ENCODE peak calls at places on chromosomes 2 and 18, in ten cellular contexts. One of them, this sample, is unnamed.

GRCh38 chr18:67266246-67266570 is 250.3 kb downstream of the DSEL start:
- DNase-seq in astrocyte of the cerebellum: no peak
- DNase-seq in GM20000: no peak
- DNase-seq in right atrium auricular region: no peak
- DNase-seq in astrocyte: no peak
- DNase-seq in vagina: no peak
- DNase-seq in foreskin fibroblast: no peak
- DNase-seq in epithelial cell of esophagus: peak; percentile 55
- DNase-seq in suprapubic skin: no peak
- DNase-seq in lung: no peak
- DNase-seq in this sample: no peak

GRCh38 chr2:187271825-187272224 is 176.2 kb downstream of the CALCRL start:
- DNase-seq in astrocyte of the cerebellum: no peak
- DNase-seq in GM20000: no peak
- DNase-seq in right atrium auricular region: no peak
- DNase-seq in astrocyte: no peak
- DNase-seq in vagina: no peak
- DNase-seq in foreskin fibroblast: no peak
- DNase-seq in epithelial cell of esophagus: no peak
- DNase-seq in suprapubic skin: no peak
- DNase-seq in lung: no peak
- DNase-seq in this sample: no peak

GRCh38 chr2:226953206-226953605 is 117.4 kb downstream of the RHBDD1 start:
- DNase-seq in astrocyte of the cerebellum: peak; percentile 45
- DNase-seq in GM20000: no peak
- DNase-seq in right atrium auricular region: no peak
- DNase-seq in astrocyte: peak; percentile 2
- DNase-seq in vagina: no peak
- DNase-seq in foreskin fibroblast: no peak
- DNase-seq in epithelial cell of esophagus: no peak
- DNase-seq in suprapubic skin: no peak
- DNase-seq in lung: no peak
- DNase-seq in this sample: no peak

GRCh38 chr2:71592181-71592711 is 138.9 kb downstream of the DYSF start:
- DNase-seq in astrocyte of the cerebellum: no peak
- DNase-seq in GM20000: no peak
- DNase-seq in right atrium auricular region: no peak
- DNase-seq in astrocyte: no peak
- DNase-seq in vagina: no peak
- DNase-seq in foreskin fibroblast: no peak
- DNase-seq in epithelial cell of esophagus: no peak
- DNase-seq in suprapubic skin: no peak
- DNase-seq in lung: no peak
- DNase-seq in this sample: no peak

GRCh38 chr18:52869942-52870907 is 530.2 kb downstream of the DCC start:
- DNase-seq in astrocyte of the cerebellum: no peak
- DNase-seq in GM20000: no peak
- DNase-seq in right atrium auricular region: no peak
- DNase-seq in astrocyte: no peak
- DNase-seq in vagina: no peak
- DNase-seq in foreskin fibroblast: no peak
- DNase-seq in epithelial cell of esophagus: no peak
- DNase-seq in suprapubic skin: no peak
- DNase-seq in lung: no peak
- DNase-seq in this sample: no peak

GRCh38 chr2:100702444-100703134 is 117.3 kb upstream of the NPAS2 start:
- DNase-seq in astrocyte of the cerebellum: no peak
- DNase-seq in GM20000: no peak
- DNase-seq in right atrium auricular region: peak; percentile 32
- DNase-seq in astrocyte: no peak
- DNase-seq in vagina: no peak
- DNase-seq in foreskin fibroblast: no peak
- DNase-seq in epithelial cell of esophagus: no peak
- DNase-seq in suprapubic skin: no peak
- DNase-seq in lung: no peak
- DNase-seq in this sample: no peak

GRCh38 chr2:179596018-179596417 is 265.4 kb downstream of the ZNF385B start:
- DNase-seq in astrocyte of the cerebellum: peak; percentile 9
- DNase-seq in GM20000: no peak
- DNase-seq in right atrium auricular region: no peak
- DNase-seq in astrocyte: peak; percentile 93
- DNase-seq in vagina: no peak
- DNase-seq in foreskin fibroblast: peak; percentile 66
- DNase-seq in epithelial cell of esophagus: peak; percentile 84
- DNase-seq in suprapubic skin: no peak
- DNase-seq in lung: no peak
- DNase-seq in this sample: no peak

GRCh38 chr18:10264260-10264659 is 190.2 kb upstream of the APCDD1 start:
- DNase-seq in astrocyte of the cerebellum: no peak
- DNase-seq in GM20000: no peak
- DNase-seq in right atrium auricular region: no peak
- DNase-seq in astrocyte: no peak
- DNase-seq in vagina: no peak
- DNase-seq in foreskin fibroblast: no peak
- DNase-seq in epithelial cell of esophagus: no peak
- DNase-seq in suprapubic skin: no peak
- DNase-seq in lung: no peak
- DNase-seq in this sample: no peak

GRCh38 chr2:136255127-136255526 is 137.2 kb upstream of the CXCR4 start:
- DNase-seq in astrocyte of the cerebellum: no peak
- DNase-seq in GM20000: no peak
- DNase-seq in right atrium auricular region: no peak
- DNase-seq in astrocyte: no peak
- DNase-seq in vagina: no peak
- DNase-seq in foreskin fibroblast: no peak
- DNase-seq in epithelial cell of esophagus: no peak
- DNase-seq in suprapubic skin: no peak
- DNase-seq in lung: no peak
- DNase-seq in this sample: no peak

GRCh38 chr2:239569401-239570090 is 168.7 kb upstream of the HDAC4 start:
- DNase-seq in astrocyte of the cerebellum: no peak
- DNase-seq in GM20000: no peak
- DNase-seq in right atrium auricular region: no peak
- DNase-seq in astrocyte: no peak
- DNase-seq in vagina: no peak
- DNase-seq in foreskin fibroblast: no peak
- DNase-seq in epithelial cell of esophagus: no peak
- DNase-seq in suprapubic skin: no peak
- DNase-seq in lung: no peak
- DNase-seq in this sample: no peak

GRCh38 chr2:100741880-100742814 is 77.8 kb upstream of the NPAS2 start:
- DNase-seq in astrocyte of the cerebellum: peak; percentile 93
- DNase-seq in GM20000: no peak
- DNase-seq in right atrium auricular region: no peak
- DNase-seq in astrocyte: peak; percentile 99
- DNase-seq in vagina: no peak
- DNase-seq in foreskin fibroblast: peak; percentile 94
- DNase-seq in epithelial cell of esophagus: peak; percentile 82
- DNase-seq in suprapubic skin: no peak
- DNase-seq in lung: peak; percentile 45
- DNase-seq in this sample: no peak

GRCh38 chr18:13616525-13617035 is 109.8 kb downstream of the FAM210A start:
- DNase-seq in astrocyte of the cerebellum: no peak
- DNase-seq in GM20000: no peak
- DNase-seq in right atrium auricular region: peak; percentile 48
- DNase-seq in astrocyte: no peak
- DNase-seq in vagina: no peak
- DNase-seq in foreskin fibroblast: no peak
- DNase-seq in epithelial cell of esophagus: no peak
- DNase-seq in suprapubic skin: no peak
- DNase-seq in lung: no peak
- DNase-seq in this sample: no peak

GRCh38 chr2:158914066-158914465 is 54.4 kb upstream of the TANC1 start:
- DNase-seq in astrocyte of the cerebellum: no peak
- DNase-seq in GM20000: no peak
- DNase-seq in right atrium auricular region: no peak
- DNase-seq in astrocyte: no peak
- DNase-seq in vagina: no peak
- DNase-seq in foreskin fibroblast: no peak
- DNase-seq in epithelial cell of esophagus: no peak
- DNase-seq in suprapubic skin: no peak
- DNase-seq in lung: no peak
- DNase-seq in this sample: no peak

GRCh38 chr2:119218478-119219064 is 5.1 kb upstream of the STEAP3 start:
- DNase-seq in astrocyte of the cerebellum: peak; percentile 58
- DNase-seq in GM20000: no peak
- DNase-seq in right atrium auricular region: no peak
- DNase-seq in astrocyte: peak; percentile 27
- DNase-seq in vagina: no peak
- DNase-seq in foreskin fibroblast: peak; percentile 80
- DNase-seq in epithelial cell of esophagus: peak; percentile 73
- DNase-seq in suprapubic skin: no peak
- DNase-seq in lung: peak; percentile 53
- DNase-seq in this sample: no peak

GRCh38 chr2:6968319-6969100 is 51.3 kb downstream of the RNF144A start:
- DNase-seq in astrocyte of the cerebellum: peak; percentile 87
- DNase-seq in GM20000: no peak
- DNase-seq in right atrium auricular region: no peak
- DNase-seq in astrocyte: peak; percentile 30
- DNase-seq in vagina: peak; percentile 43
- DNase-seq in foreskin fibroblast: peak; percentile 17
- DNase-seq in epithelial cell of esophagus: no peak
- DNase-seq in suprapubic skin: no peak
- DNase-seq in lung: no peak
- DNase-seq in this sample: no peak
- TF ChIP-seq CTCF in astrocyte of the cerebellum: peak; percentile 60
- TF ChIP-seq CTCF in GM20000: no peak
- TF ChIP-seq CTCF in right atrium auricular region: no peak
- TF ChIP-seq CTCF in astrocyte: no peak
- TF ChIP-seq CTCF in vagina: no peak
- TF ChIP-seq CTCF in foreskin fibroblast: no peak
- TF ChIP-seq CTCF in epithelial cell of esophagus: no peak
- TF ChIP-seq CTCF in suprapubic skin: no peak
- TF ChIP-seq CTCF in lung: no peak
- TF ChIP-seq CTCF in this sample: no peak

DNA sequence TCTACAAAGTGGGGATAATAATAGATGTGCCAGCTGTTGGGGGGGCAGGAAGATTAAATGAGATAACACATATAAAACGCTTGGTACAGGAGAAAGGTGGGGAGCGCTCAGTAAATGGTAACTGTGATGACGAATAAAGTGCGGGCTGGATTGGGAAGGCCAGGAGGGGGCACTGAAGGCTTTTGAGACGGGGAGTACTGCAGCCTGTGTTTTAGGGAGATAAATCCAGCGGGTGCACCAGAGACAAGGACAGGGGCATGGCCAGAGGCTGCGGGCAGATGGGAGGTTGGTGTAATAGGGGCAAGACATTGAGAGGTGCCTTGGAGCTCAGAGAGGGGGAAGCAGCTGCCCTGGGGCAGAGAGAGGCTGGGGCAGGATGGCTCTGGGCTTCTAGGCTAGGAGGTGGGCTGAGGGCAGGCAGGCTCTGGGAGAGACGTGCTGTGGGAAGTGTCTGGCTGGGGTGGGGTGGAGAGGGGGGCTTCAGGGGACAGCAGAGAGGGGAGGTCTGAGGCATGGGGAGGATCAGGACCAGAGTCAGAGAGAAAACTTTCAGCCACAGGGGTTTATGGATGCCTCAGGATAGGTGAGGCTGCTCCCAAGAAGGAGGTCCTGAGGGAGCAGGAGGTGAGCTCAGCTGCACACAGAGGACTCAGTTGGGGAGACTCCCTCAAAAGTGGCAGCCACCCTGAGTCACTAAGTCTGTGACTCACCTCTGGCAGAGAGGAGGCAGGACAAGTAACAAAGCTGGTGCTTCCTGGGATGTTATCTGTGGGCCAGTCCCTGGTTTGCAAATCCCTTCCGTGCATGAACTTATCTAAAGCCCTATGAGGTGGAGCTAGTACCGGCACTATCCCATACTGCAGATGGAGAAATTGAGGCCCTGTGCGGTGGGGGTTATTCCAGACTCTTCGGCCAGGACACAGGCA is 18.9 kb downstream of the TEX44 start:
- DNase-seq in astrocyte of the cerebellum: no peak
- DNase-seq in GM20000: no peak
- DNase-seq in right atrium auricular region: peak; percentile 76
- DNase-seq in astrocyte: peak; percentile 65
- DNase-seq in vagina: no peak
- DNase-seq in foreskin fibroblast: peak; percentile 88
- DNase-seq in epithelial cell of esophagus: peak; percentile 95
- DNase-seq in suprapubic skin: no peak
- DNase-seq in lung: no peak
- DNase-seq in this sample: peak; percentile 21
- TF ChIP-seq CTCF in astrocyte of the cerebellum: peak; percentile 37
- TF ChIP-seq CTCF in GM20000: peak; percentile 10
- TF ChIP-seq CTCF in right atrium auricular region: no peak
- TF ChIP-seq CTCF in astrocyte: peak; percentile 6
- TF ChIP-seq CTCF in vagina: no peak
- TF ChIP-seq CTCF in foreskin fibroblast: peak; percentile 20
- TF ChIP-seq CTCF in epithelial cell of esophagus: no peak
- TF ChIP-seq CTCF in suprapubic skin: no peak
- TF ChIP-seq CTCF in lung: no peak
- TF ChIP-seq CTCF in this sample: no peak

DNA sequence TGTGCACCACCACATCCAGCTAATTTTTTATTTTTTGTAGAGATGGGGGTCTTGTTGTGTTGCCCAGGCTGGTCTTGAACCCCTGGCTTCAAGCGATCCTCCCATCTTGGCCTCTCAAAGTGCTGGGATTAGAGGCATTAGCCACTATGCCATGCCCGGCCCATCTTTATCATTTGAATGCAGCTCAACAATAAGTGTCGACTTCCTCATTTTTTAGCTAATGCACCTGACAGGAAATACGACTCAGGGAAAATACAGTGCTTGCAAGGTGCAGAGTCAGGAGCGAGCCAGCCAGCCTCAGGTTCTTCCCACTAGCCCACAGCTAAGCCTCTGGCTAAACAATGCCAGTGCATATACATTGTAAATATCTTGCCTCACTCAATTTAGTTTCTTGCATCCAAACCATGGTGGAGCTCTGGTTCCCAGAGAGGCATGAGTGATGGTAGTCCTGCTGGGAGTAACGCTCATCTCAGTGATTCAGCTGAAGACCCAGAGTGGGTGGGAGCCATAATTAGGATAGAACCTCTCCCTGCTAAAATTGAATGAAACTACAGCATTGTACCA is 135.0 kb downstream of the TGIF1 start:
- DNase-seq in astrocyte of the cerebellum: no peak
- DNase-seq in GM20000: no peak
- DNase-seq in right atrium auricular region: no peak
- DNase-seq in astrocyte: no peak
- DNase-seq in vagina: no peak
- DNase-seq in foreskin fibroblast: no peak
- DNase-seq in epithelial cell of esophagus: peak; percentile 31
- DNase-seq in suprapubic skin: no peak
- DNase-seq in lung: no peak
- DNase-seq in this sample: no peak
- TF ChIP-seq CTCF in astrocyte of the cerebellum: no peak
- TF ChIP-seq CTCF in GM20000: no peak
- TF ChIP-seq CTCF in right atrium auricular region: no peak
- TF ChIP-seq CTCF in astrocyte: no peak
- TF ChIP-seq CTCF in vagina: no peak
- TF ChIP-seq CTCF in foreskin fibroblast: no peak
- TF ChIP-seq CTCF in epithelial cell of esophagus: no peak
- TF ChIP-seq CTCF in suprapubic skin: no peak
- TF ChIP-seq CTCF in lung: no peak
- TF ChIP-seq CTCF in this sample: no peak

DNA sequence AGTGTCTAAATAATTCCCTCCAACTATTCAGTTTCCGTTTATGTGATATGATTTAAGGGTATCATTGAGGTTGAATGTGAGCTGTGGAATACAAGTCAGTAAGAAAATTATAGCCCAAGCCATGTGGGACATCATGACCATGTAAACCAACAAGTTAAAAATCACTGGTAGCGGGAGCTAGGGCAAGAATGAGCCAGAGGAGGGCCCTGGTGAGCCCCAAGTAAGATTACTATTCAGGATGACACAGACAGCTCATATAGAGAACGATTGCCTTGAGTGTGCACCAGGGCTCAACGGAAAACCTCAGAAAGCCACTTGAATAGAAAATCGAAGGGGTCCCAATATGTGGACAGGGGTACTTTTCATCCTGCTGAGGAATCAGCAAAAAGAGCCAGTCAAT is 87.8 kb upstream of the RBMS1 start:
- DNase-seq in astrocyte of the cerebellum: no peak
- DNase-seq in GM20000: no peak
- DNase-seq in right atrium auricular region: no peak
- DNase-seq in astrocyte: no peak
- DNase-seq in vagina: no peak
- DNase-seq in foreskin fibroblast: no peak
- DNase-seq in epithelial cell of esophagus: no peak
- DNase-seq in suprapubic skin: no peak
- DNase-seq in lung: no peak
- DNase-seq in this sample: no peak
- TF ChIP-seq CTCF in astrocyte of the cerebellum: no peak
- TF ChIP-seq CTCF in GM20000: no peak
- TF ChIP-seq CTCF in right atrium auricular region: no peak
- TF ChIP-seq CTCF in astrocyte: no peak
- TF ChIP-seq CTCF in vagina: no peak
- TF ChIP-seq CTCF in foreskin fibroblast: no peak
- TF ChIP-seq CTCF in epithelial cell of esophagus: no peak
- TF ChIP-seq CTCF in suprapubic skin: no peak
- TF ChIP-seq CTCF in lung: no peak
- TF ChIP-seq CTCF in this sample: no peak